ENCODE peak calls at places on chromosomes 11 and 22, in four cellular contexts. T is AG10803, X is MCF 10A, M is kidney epithelial cell. V is an unnamed sample.
A peak's percentile ranks its signal among the peaks of the same experiment; 100 is the strongest.

GRCh38 chr11:34139346-34139745 is 33.9 kb downstream of the NAT10 start:
- DNase-seq in T (no peak), X (no peak), M (no peak), V (no peak)

GRCh38 chr22:33272180-33272579 is 214.0 kb upstream of the SYN3 start:
- DNase-seq in M (no peak), T (no peak), X (no peak), V (no peak)

GRCh38 chr11:123682976-123683375 is 28.6 kb upstream of the SCN3B start:
- DNase-seq in M (no peak), X (no peak), T (no peak), V (no peak)

GRCh38 chr22:44582016-44582415 is 84.0 kb upstream of the RTL6 start:
- DNase-seq in T (no peak), M (no peak), X (no peak), V (no peak)

GRCh38 chr11:94762995-94763394 is 5.2 kb upstream of the AMOTL1 start:
- DNase-seq in M (no peak), T (no peak), X (no peak), V (no peak)

GRCh38 chr11:91435694-91436375 is 788.8 kb upstream of the FAT3 start:
- DNase-seq in M (no peak), T (no peak), X (peak; percentile 27), V (no peak)

GRCh38 chr11:66692871-66693331 is 15.2 kb upstream of the RBM4B start:
- DNase-seq in M (no peak), X (no peak), T (no peak), V (no peak)

GRCh38 chr11:17410606-17411379 is 22.3 kb upstream of the KCNJ11 start:
- DNase-seq in M (no peak), T (no peak), X (no peak), V (no peak)

GRCh38 chr11:96149743-96150555 is 193.0 kb downstream of the MAML2 start:
- DNase-seq in T (peak; percentile 74), X (peak; percentile 21), M (no peak), V (peak; percentile 93)

GRCh38 chr11:126700773-126701554 is 299.6 kb downstream of the KIRREL3 start:
- DNase-seq in T (peak; percentile 66), M (no peak), X (no peak), V (peak; percentile 39)

GRCh38 chr11:69699213-69699612 is 4.6 kb downstream of the FGF19 start:
- DNase-seq in M (no peak), X (no peak), T (peak; percentile 49), V (peak; percentile 44)

GRCh38 chr11:126194121-126194543 is 17.3 kb downstream of the RPUSD4 start:
- DNase-seq in M (no peak), X (peak; percentile 59), T (peak; percentile 40), V (peak; percentile 72)

GRCh38 chr22:44721206-44721605 is 19.2 kb downstream of the PRR5 start:
- DNase-seq in X (no peak), T (no peak), M (no peak), V (no peak)

GRCh38 chr22:27627901-27628300 is 173.7 kb downstream of the MN1 start:
- DNase-seq in T (no peak), M (no peak), X (no peak), V (no peak)

GRCh38 chr11:115501504-115501894 is 2.7 kb downstream of the CADM1 start:
- DNase-seq in M (no peak), X (no peak), T (no peak), V (no peak)

V was measured in GM23248.